ENCODE peak calls at places on chromosomes 3 and 15, in five cellular contexts. K, T, C, H and P are unnamed samples.

GRCh38 chr3:191959876-191960418 is 499.0 kb downstream of the PYDC2 start:
- DNase-seq in C (no peak), K (no peak), H (no peak), T (no peak), P (no peak)

GRCh38 chr3:72938471-72939265 is 50.8 kb downstream of the GXYLT2 start:
- DNase-seq in C (peak), T (peak), K (peak), H (peak), P (peak)

GRCh38 chr3:189947948-189948723 is 172.6 kb downstream of the P3H2 start:
- DNase-seq in C (no peak), T (no peak), H (peak), K (no peak), P (no peak)

GRCh38 chr3:187011915-187012314 is 81.6 kb downstream of the ST6GAL1 start:
- DNase-seq in C (no peak), H (no peak), K (no peak), T (no peak), P (no peak)

GRCh38 chr15:82995938-82996337 is 9.9 kb downstream of the RAMAC start:
- DNase-seq in C (no peak), T (no peak), K (peak), H (no peak), P (no peak)

GRCh38 chr3:126270145-126270811 is 86.9 kb downstream of the KLF15 start:
- DNase-seq in C (peak), H (no peak), K (no peak), T (no peak), P (peak)

GRCh38 chr3:168414149-168414548 is 318.4 kb upstream of the GOLIM4 start:
- DNase-seq in K (no peak), T (no peak), H (no peak), C (no peak), P (no peak)

GRCh38 chr3:50303038-50303815 is at the start of gene HYAL1:
- DNase-seq in H (no peak), C (no peak), K (no peak), T (no peak), P (peak)

GRCh38 chr3:66609660-66610547 is 109.1 kb upstream of the LRIG1 start:
- DNase-seq in K (no peak), C (no peak), T (peak), H (peak), P (no peak)

GRCh38 chr3:8769088-8769822 is at the start of gene OXTR:
- DNase-seq in T (peak), C (no peak), H (peak), K (peak), P (peak)

GRCh38 chr3:46692566-46692983 is 904 bp downstream of the ALS2CL start:
- DNase-seq in T (no peak), H (no peak), K (peak), C (no peak), P (no peak)

GRCh38 chr3:142931222-142931621 is 32.3 kb downstream of the PAQR9 start:
- DNase-seq in K (peak), T (no peak), C (no peak), H (no peak), P (no peak)

GRCh38 chr3:143083781-143084180 is 35.8 kb upstream of the CHST2 start:
- DNase-seq in H (no peak), C (no peak), T (no peak), K (no peak), P (no peak)

GRCh38 chr3:72043212-72044133 is 258.5 kb upstream of the PROK2 start:
- DNase-seq in H (peak), C (no peak), K (no peak), T (no peak), P (no peak)

GRCh38 chr15:76006136-76006778 is 6.0 kb downstream of the NRG4 start:
- DNase-seq in H (peak), K (no peak), T (no peak), C (peak), P (no peak)

GRCh38 chr3:138384971-138385370 is 36.6 kb downstream of the MRAS start:
- DNase-seq in C (no peak), H (no peak), K (no peak), T (no peak), P (no peak)

GRCh38 chr15:88636654-88637053 is 2.2 kb upstream of the ISG20 start:
- DNase-seq in C (no peak), T (no peak), H (no peak), K (no peak), P (no peak)

GRCh38 chr3:117017135-117017990 is 307.8 kb downstream of the TUSC7 start:
- DNase-seq in C (no peak), H (no peak), T (no peak), K (no peak), P (no peak)

GRCh38 chr3:184757010-184757651 is 45.3 kb upstream of the MAGEF1 start:
- DNase-seq in H (peak), T (peak), C (peak), K (peak), P (peak)

GRCh38 chr15:86040360-86041095 is 39.1 kb upstream of the AGBL1 start:
- DNase-seq in H (no peak), C (no peak), T (no peak), K (no peak), P (no peak)

GRCh38 chr15:37585966-37586656 is 348.3 kb upstream of the TMCO5A start:
- DNase-seq in K (no peak), H (peak), T (peak), C (no peak), P (no peak)